ENCODE peak calls at places on chromosomes 4 and X, in eight cellular contexts. K, I, M, L, H, R, G and E are unnamed samples.
A peak's percentile ranks its signal among the peaks of the same experiment; 100 is the strongest.

GRCh38 chr4:183602444-183603102 is 56.4 kb downstream of the RWDD4 start:
- DNase-seq in H (no peak), K (no peak), G (peak; percentile 30), R (no peak), M (no peak), I (no peak), L (no peak), E (peak; percentile 8)

GRCh38 chr4:21046121-21046520 is 345.9 kb downstream of the PACRGL start:
- DNase-seq in I (no peak), M (no peak), L (no peak), G (peak; percentile 25), R (no peak), H (no peak), K (no peak), E (no peak)

GRCh38 chrX:13123857-13124345 is 79.5 kb upstream of the FAM9C start:
- DNase-seq in R (no peak), H (no peak), K (no peak), M (no peak), G (peak; percentile 28), I (no peak), L (no peak), E (peak; percentile 93)

GRCh38 chrX:118965395-118965794 is 9.0 kb upstream of the LONRF3 start:
- DNase-seq in I (no peak), G (no peak), R (no peak), H (no peak), K (no peak), M (no peak), L (no peak), E (no peak)

GRCh38 chr4:111556141-111556781 is 589.0 kb upstream of the FAM241A start:
- DNase-seq in G (no peak), I (no peak), L (no peak), H (no peak), M (no peak), K (no peak), R (no peak), E (no peak)

GRCh38 chr4:6894086-6894478 is 15.5 kb upstream of the TBC1D14 start:
- DNase-seq in M (no peak), I (no peak), H (no peak), K (no peak), L (no peak), R (no peak), G (no peak), E (no peak)

GRCh38 chr4:38071801-38072567 is 111.8 kb downstream of the PTTG2 start:
- DNase-seq in H (no peak), R (no peak), L (no peak), K (no peak), I (no peak), G (peak; percentile 52), M (no peak), E (no peak)

GRCh38 chr4:153465145-153465544 is 1.0 kb upstream of the TMEM131L start:
- DNase-seq in G (no peak), M (no peak), R (no peak), H (no peak), I (no peak), L (no peak), K (no peak), E (no peak)

GRCh38 chr4:95957054-95957453 is 117.2 kb downstream of the PDHA2 start:
- DNase-seq in I (no peak), L (no peak), K (no peak), H (no peak), R (no peak), M (no peak), G (no peak), E (no peak)

GRCh38 chr4:41203169-41203568 is 11.2 kb downstream of the APBB2 start:
- DNase-seq in M (no peak), R (no peak), G (no peak), H (no peak), L (no peak), K (no peak), I (no peak), E (peak; percentile 68)

GRCh38 chrX:10971176-10971575 is 140.0 kb upstream of the HCCS start:
- DNase-seq in M (no peak), G (no peak), R (no peak), K (no peak), H (no peak), L (no peak), I (no peak), E (no peak)

GRCh38 chrX:31178769-31179125 is 106.9 kb upstream of the FTHL17 start:
- DNase-seq in R (no peak), G (peak; percentile 43), M (no peak), I (no peak), K (no peak), L (no peak), H (no peak), E (no peak)

GRCh38 chr4:6609415-6610079 is 30.9 kb upstream of the MRFAP1 start:
- DNase-seq in M (no peak), H (no peak), R (no peak), I (no peak), K (no peak), G (no peak), L (no peak), E (no peak)

GRCh38 chr4:7630559-7631287 is 196.0 kb upstream of the PSAPL1 start:
- DNase-seq in R (peak; percentile 54), K (peak; percentile 20), H (no peak), M (peak; percentile 72), G (peak; percentile 85), L (no peak), I (no peak), E (no peak)

GRCh38 chr4:151865327-151865726 is 104.5 kb upstream of the GATB start:
- DNase-seq in L (no peak), K (peak; percentile 82), G (no peak), H (no peak), R (peak; percentile 48), I (no peak), M (peak; percentile 45), E (no peak)

GRCh38 chr4:175622887-175623286 is 189.2 kb downstream of the GPM6A start:
- DNase-seq in H (no peak), G (no peak), L (no peak), K (no peak), M (no peak), I (no peak), R (peak; percentile 2), E (no peak)

GRCh38 chr4:170610464-170610863 is 520.7 kb upstream of the AADAT start:
- DNase-seq in I (no peak), G (no peak), H (no peak), M (no peak), R (no peak), L (no peak), K (no peak), E (no peak)

GRCh38 chrX:108494416-108495095 is 54.9 kb downstream of the COL4A5 start:
- DNase-seq in H (no peak), L (no peak), M (no peak), K (no peak), G (peak; percentile 11), I (no peak), R (no peak), E (no peak)

GRCh38 chr4:2817701-2818350 is 24.9 kb downstream of the SH3BP2 start:
- DNase-seq in H (peak; percentile 65), I (peak; percentile 54), M (no peak), R (no peak), G (no peak), K (no peak), L (peak; percentile 38), E (peak; percentile 22)

GRCh38 chrX:8955521-8955920 is 78.4 kb downstream of the FAM9B start:
- DNase-seq in K (no peak), H (no peak), M (no peak), L (no peak), R (no peak), I (no peak), G (no peak), E (no peak)

GRCh38 chr4:152106781-152107321 is 346.0 kb upstream of the GATB start:
- DNase-seq in L (no peak), M (peak; percentile 70), I (no peak), G (no peak), R (no peak), H (no peak), K (peak; percentile 84), E (no peak)

GRCh38 chrX:73561791-73562190 is 1.2 kb upstream of the CHIC1 start:
- DNase-seq in M (no peak), L (no peak), H (no peak), K (peak; percentile 1), I (no peak), R (no peak), G (no peak), E (no peak)

GRCh38 chrX:23103546-23103945 is 103.8 kb downstream of the DDX53 start:
- DNase-seq in K (no peak), M (no peak), I (no peak), L (no peak), R (no peak), G (no peak), H (no peak), E (no peak)

GRCh38 chr4:57131849-57132745 is 21.9 kb upstream of the IGFBP7 start:
- DNase-seq in G (no peak), L (no peak), H (peak; percentile 24), R (no peak), M (no peak), I (no peak), K (peak; percentile 3), E (peak; percentile 90)

GRCh38 chr4:8580321-8581093 is at the start of gene GPR78:
- DNase-seq in L (peak; percentile 42), H (peak; percentile 97), M (peak; percentile 47), G (peak; percentile 65), K (no peak), I (peak; percentile 46), R (no peak), E (peak; percentile 36)